ENCODE peak calls at places on chromosome 10, in ten cellular contexts. One of them, this sample, is unnamed.

GRCh38 chr10:79355420-79356010 is 8.2 kb downstream of the PPIF start:
- DNase-seq in posterior cingulate gyrus: no peak
- DNase-seq in hypothalamus: no peak
- DNase-seq in NCI-H446 treated with DMSO at 0.1 percent for 48 hours: no peak
- DNase-seq in hepatocyte: no peak
- DNase-seq in CD8-positive, alpha-beta memory T cell: no peak
- DNase-seq in myocyte: no peak
- DNase-seq in cardiac muscle cell: no peak
- DNase-seq in endodermal cell: no peak
- DNase-seq in foreskin fibroblast: no peak
- DNase-seq in this sample: no peak

GRCh38 chr10:6271663-6272062 is 68.9 kb downstream of the PFKFB3 start:
- DNase-seq in endodermal cell: no peak
- DNase-seq in hepatocyte: no peak
- DNase-seq in cardiac muscle cell: no peak
- DNase-seq in foreskin fibroblast: no peak
- DNase-seq in posterior cingulate gyrus: no peak
- DNase-seq in myocyte: no peak
- DNase-seq in NCI-H446 treated with DMSO at 0.1 percent for 48 hours: no peak
- DNase-seq in hypothalamus: no peak
- DNase-seq in CD8-positive, alpha-beta memory T cell: no peak
- DNase-seq in this sample: no peak

GRCh38 chr10:60137292-60137992 is 231.1 kb upstream of the CCDC6 start:
- DNase-seq in hepatocyte: no peak
- DNase-seq in cardiac muscle cell: no peak
- DNase-seq in hypothalamus: no peak
- DNase-seq in endodermal cell: no peak
- DNase-seq in posterior cingulate gyrus: no peak
- DNase-seq in NCI-H446 treated with DMSO at 0.1 percent for 48 hours: no peak
- DNase-seq in foreskin fibroblast: no peak
- DNase-seq in CD8-positive, alpha-beta memory T cell: no peak
- DNase-seq in myocyte: no peak
- DNase-seq in this sample: no peak

GRCh38 chr10:119521443-119522204 is 20.9 kb downstream of the RGS10 start:
- DNase-seq in hypothalamus: no peak
- DNase-seq in endodermal cell: no peak
- DNase-seq in NCI-H446 treated with DMSO at 0.1 percent for 48 hours: no peak
- DNase-seq in foreskin fibroblast: peak
- DNase-seq in posterior cingulate gyrus: no peak
- DNase-seq in hepatocyte: no peak
- DNase-seq in cardiac muscle cell: no peak
- DNase-seq in myocyte: peak
- DNase-seq in CD8-positive, alpha-beta memory T cell: no peak
- DNase-seq in this sample: no peak

GRCh38 chr10:47261121-47261520 is 38.9 kb upstream of the GDF10 start:
- DNase-seq in hepatocyte: no peak
- DNase-seq in myocyte: no peak
- DNase-seq in hypothalamus: no peak
- DNase-seq in cardiac muscle cell: no peak
- DNase-seq in posterior cingulate gyrus: no peak
- DNase-seq in endodermal cell: peak
- DNase-seq in NCI-H446 treated with DMSO at 0.1 percent for 48 hours: no peak
- DNase-seq in foreskin fibroblast: no peak
- DNase-seq in CD8-positive, alpha-beta memory T cell: no peak
- DNase-seq in this sample: peak

GRCh38 chr10:60335708-60336107 is 54.0 kb downstream of the ANK3 start:
- DNase-seq in myocyte: no peak
- DNase-seq in endodermal cell: no peak
- DNase-seq in posterior cingulate gyrus: no peak
- DNase-seq in CD8-positive, alpha-beta memory T cell: no peak
- DNase-seq in cardiac muscle cell: no peak
- DNase-seq in hepatocyte: no peak
- DNase-seq in foreskin fibroblast: peak
- DNase-seq in hypothalamus: no peak
- DNase-seq in NCI-H446 treated with DMSO at 0.1 percent for 48 hours: peak
- DNase-seq in this sample: no peak

GRCh38 chr10:52128056-52128683 is 185.9 kb upstream of the DKK1 start:
- DNase-seq in CD8-positive, alpha-beta memory T cell: no peak
- DNase-seq in posterior cingulate gyrus: no peak
- DNase-seq in NCI-H446 treated with DMSO at 0.1 percent for 48 hours: no peak
- DNase-seq in cardiac muscle cell: peak
- DNase-seq in hypothalamus: no peak
- DNase-seq in hepatocyte: no peak
- DNase-seq in myocyte: peak
- DNase-seq in endodermal cell: peak
- DNase-seq in foreskin fibroblast: no peak
- DNase-seq in this sample: no peak

GRCh38 chr10:97106207-97106606 is 79.6 kb downstream of the SLIT1 start:
- DNase-seq in foreskin fibroblast: no peak
- DNase-seq in hypothalamus: no peak
- DNase-seq in cardiac muscle cell: no peak
- DNase-seq in endodermal cell: no peak
- DNase-seq in hepatocyte: no peak
- DNase-seq in CD8-positive, alpha-beta memory T cell: no peak
- DNase-seq in NCI-H446 treated with DMSO at 0.1 percent for 48 hours: no peak
- DNase-seq in posterior cingulate gyrus: no peak
- DNase-seq in myocyte: no peak
- DNase-seq in this sample: no peak

GRCh38 chr10:118405933-118406332 is 63.8 kb upstream of the FAM204A start:
- DNase-seq in CD8-positive, alpha-beta memory T cell: no peak
- DNase-seq in posterior cingulate gyrus: no peak
- DNase-seq in hepatocyte: no peak
- DNase-seq in cardiac muscle cell: peak
- DNase-seq in myocyte: no peak
- DNase-seq in hypothalamus: no peak
- DNase-seq in endodermal cell: no peak
- DNase-seq in NCI-H446 treated with DMSO at 0.1 percent for 48 hours: no peak
- DNase-seq in foreskin fibroblast: peak
- DNase-seq in this sample: no peak

GRCh38 chr10:15238553-15239335 is 70.3 kb upstream of the NMT2 start:
- DNase-seq in foreskin fibroblast: peak
- DNase-seq in myocyte: no peak
- DNase-seq in CD8-positive, alpha-beta memory T cell: no peak
- DNase-seq in cardiac muscle cell: no peak
- DNase-seq in hypothalamus: no peak
- DNase-seq in endodermal cell: no peak
- DNase-seq in hepatocyte: no peak
- DNase-seq in posterior cingulate gyrus: no peak
- DNase-seq in NCI-H446 treated with DMSO at 0.1 percent for 48 hours: no peak
- DNase-seq in this sample: no peak

GRCh38 chr10:30358206-30358605 is 9.1 kb upstream of the MTPAP start:
- DNase-seq in myocyte: no peak
- DNase-seq in cardiac muscle cell: no peak
- DNase-seq in hepatocyte: no peak
- DNase-seq in endodermal cell: no peak
- DNase-seq in posterior cingulate gyrus: no peak
- DNase-seq in NCI-H446 treated with DMSO at 0.1 percent for 48 hours: no peak
- DNase-seq in hypothalamus: no peak
- DNase-seq in foreskin fibroblast: no peak
- DNase-seq in CD8-positive, alpha-beta memory T cell: no peak
- DNase-seq in this sample: no peak

GRCh38 chr10:48439031-48439430 is 132.6 kb downstream of the MAPK8 start:
- DNase-seq in NCI-H446 treated with DMSO at 0.1 percent for 48 hours: no peak
- DNase-seq in hepatocyte: no peak
- DNase-seq in foreskin fibroblast: peak
- DNase-seq in myocyte: peak
- DNase-seq in endodermal cell: no peak
- DNase-seq in hypothalamus: no peak
- DNase-seq in posterior cingulate gyrus: no peak
- DNase-seq in cardiac muscle cell: no peak
- DNase-seq in CD8-positive, alpha-beta memory T cell: no peak
- DNase-seq in this sample: no peak

GRCh38 chr10:11504566-11505285 is 106.7 kb downstream of the USP6NL start:
- DNase-seq in hepatocyte: no peak
- DNase-seq in cardiac muscle cell: no peak
- DNase-seq in NCI-H446 treated with DMSO at 0.1 percent for 48 hours: no peak
- DNase-seq in myocyte: no peak
- DNase-seq in hypothalamus: no peak
- DNase-seq in foreskin fibroblast: no peak
- DNase-seq in posterior cingulate gyrus: no peak
- DNase-seq in endodermal cell: no peak
- DNase-seq in CD8-positive, alpha-beta memory T cell: no peak
- DNase-seq in this sample: no peak

GRCh38 chr10:70478191-70479160 is at the start of gene PALD1:
- DNase-seq in foreskin fibroblast: peak
- DNase-seq in CD8-positive, alpha-beta memory T cell: no peak
- DNase-seq in myocyte: peak
- DNase-seq in posterior cingulate gyrus: peak
- DNase-seq in cardiac muscle cell: peak
- DNase-seq in hepatocyte: peak
- DNase-seq in NCI-H446 treated with DMSO at 0.1 percent for 48 hours: peak
- DNase-seq in hypothalamus: no peak
- DNase-seq in endodermal cell: peak
- DNase-seq in this sample: peak